ENCODE peak calls at places on chromosomes 3 and 15, in four cellular contexts. K is HFFc6, B is left ventricle myocardium inferior, S is mesothelial cell of epicardium. Q is an unnamed sample.

GRCh38 chr3:169923831-169924230 is 12.5 kb downstream of the SAMD7 start:
- DNase-seq in K (no peak), B (no peak), S (no peak), Q (no peak)

GRCh38 chr3:170330366-170330765 is 27.1 kb upstream of the SKIL start:
- DNase-seq in K (no peak), B (no peak), S (no peak), Q (peak; percentile 89)

GRCh38 chr3:4503050-4503449 is 9.9 kb downstream of the ITPR1 start:
- DNase-seq in K (no peak), B (no peak), S (no peak), Q (no peak)

GRCh38 chr3:160446522-160447056 is 3.0 kb downstream of the TRIM59 start:
- DNase-seq in K (no peak), B (no peak), S (no peak), Q (no peak)

GRCh38 chr3:63864008-63864871 is 573 bp downstream of the ATXN7 start:
- DNase-seq in K (no peak), B (peak; percentile 45), S (peak; percentile 44), Q (peak; percentile 39)

GRCh38 chr3:44870375-44871061 is 3.9 kb upstream of the TGM4 start:
- DNase-seq in K (no peak), B (no peak), S (no peak), Q (no peak)

GRCh38 chr15:51736646-51737537 is 563 bp downstream of the LYSMD2 start:
- DNase-seq in K (no peak), B (peak; percentile 53), S (no peak), Q (peak; percentile 56)

GRCh38 chr3:33008282-33008681 is 56.8 kb downstream of the CCR4 start:
- DNase-seq in K (no peak), B (no peak), S (no peak), Q (no peak)

GRCh38 chr15:57735406-57735805 is 28.9 kb downstream of the POLR2M start:
- DNase-seq in K (no peak), B (no peak), S (no peak), Q (no peak)

GRCh38 chr3:97981886-97982285 is 9.7 kb upstream of the RIOX2 start:
- DNase-seq in K (no peak), B (no peak), S (no peak), Q (no peak)

GRCh38 chr3:68089572-68089991 is 435.2 kb upstream of the SUCLG2 start:
- DNase-seq in K (no peak), B (no peak), S (no peak), Q (no peak)

GRCh38 chr3:157573281-157573680 is 70.1 kb upstream of the VEPH1 start:
- DNase-seq in K (peak; percentile 70), B (no peak), S (no peak), Q (peak; percentile 19)

GRCh38 chr3:64921666-64922065 is 233.9 kb upstream of the ADAMTS9 start:
- DNase-seq in K (no peak), B (no peak), S (no peak), Q (no peak)

GRCh38 chr3:34957707-34958106 is 681.6 kb upstream of the ARPP21 start:
- DNase-seq in K (no peak), B (no peak), S (no peak), Q (peak; percentile 58)

DNA sequence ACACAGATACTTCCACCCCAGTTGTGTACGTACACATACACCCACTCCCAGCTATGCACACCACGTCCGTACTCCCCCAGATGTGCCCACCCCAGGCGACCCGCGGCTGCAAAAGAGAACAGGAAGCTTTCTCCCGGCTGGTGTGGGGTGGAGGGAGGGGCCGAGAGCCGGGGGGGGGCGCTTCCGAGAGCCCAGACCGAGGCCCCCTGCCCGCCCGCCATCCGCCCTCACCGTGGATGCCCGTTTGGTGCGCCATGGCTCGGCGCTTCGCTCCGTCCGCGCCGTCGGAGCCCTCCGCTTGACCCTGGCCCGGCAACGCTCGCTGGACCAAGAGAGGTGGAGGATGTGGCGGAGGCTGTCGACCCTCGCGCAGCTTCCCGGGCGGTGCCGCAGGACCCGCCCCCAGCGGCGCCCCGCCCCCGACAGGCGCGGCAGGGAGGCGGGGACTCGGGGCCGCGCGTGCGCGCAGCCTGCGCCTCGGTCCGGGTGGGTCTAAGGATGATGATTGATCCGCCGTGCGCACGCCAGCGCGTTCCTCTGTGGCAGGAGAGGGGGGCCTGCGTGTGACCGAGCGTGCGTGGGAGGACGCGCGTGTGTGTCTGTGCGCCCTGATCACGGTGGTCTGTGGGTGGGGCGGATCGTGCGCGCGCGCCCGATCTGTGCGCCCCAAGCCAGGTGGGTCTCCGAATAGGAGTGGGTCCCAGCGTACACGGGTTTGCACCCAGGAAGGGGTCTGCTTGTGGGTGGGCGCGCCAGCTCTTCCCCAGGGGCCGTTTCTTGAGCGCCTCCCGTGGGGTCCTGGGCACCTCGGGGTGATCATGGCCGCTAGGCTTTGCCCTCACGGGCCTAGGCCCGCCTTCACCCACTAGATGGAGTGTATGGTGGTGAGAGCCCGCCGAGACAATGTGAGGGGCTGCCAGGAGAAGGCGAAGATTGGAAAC is at the start of gene TWF2:
- DNase-seq in K (peak; percentile 54), B (peak; percentile 80), S (peak; percentile 85), Q (peak; percentile 70)
- TF ChIP-seq CTCF in K (peak; percentile 58), B (peak; percentile 58), S (no peak), Q (no peak)

GRCh38 chr3:183253364-183253960 is 409 bp downstream of the B3GNT5 start:
- DNase-seq in K (no peak), B (peak; percentile 82), S (no peak), Q (peak; percentile 55)

GRCh38 chr3:183254816-183255730 is 2.0 kb downstream of the B3GNT5 start:
- DNase-seq in K (no peak), B (no peak), S (no peak), Q (peak; percentile 65)

GRCh38 chr3:183252108-183252782 is 808 bp upstream of the B3GNT5 start:
- DNase-seq in K (no peak), B (no peak), S (no peak), Q (no peak)

GRCh38 chr3:183252973-183253363 is at the start of gene B3GNT5:
- DNase-seq in K (no peak), B (peak; percentile 20), S (no peak), Q (peak; percentile 85)

GRCh38 chr3:183253961-183254815 is 1.1 kb downstream of the B3GNT5 start:
- DNase-seq in K (no peak), B (peak; percentile 45), S (peak; percentile 73), Q (peak; percentile 32)
- TF ChIP-seq CTCF in K (no peak), B (peak; percentile 33), S (no peak), Q (no peak)

GRCh38 chr3:94099311-94099710 is 36.5 kb downstream of the NSUN3 start:
- DNase-seq in K (no peak), B (no peak), S (no peak), Q (no peak)

GRCh38 chr3:94106268-94106667 is 43.4 kb downstream of the NSUN3 start:
- DNase-seq in K (no peak), B (no peak), S (no peak), Q (no peak)

GRCh38 chr3:94098487-94098886 is 35.6 kb downstream of the NSUN3 start:
- DNase-seq in K (no peak), B (no peak), S (no peak), Q (peak; percentile 22)

DNA sequence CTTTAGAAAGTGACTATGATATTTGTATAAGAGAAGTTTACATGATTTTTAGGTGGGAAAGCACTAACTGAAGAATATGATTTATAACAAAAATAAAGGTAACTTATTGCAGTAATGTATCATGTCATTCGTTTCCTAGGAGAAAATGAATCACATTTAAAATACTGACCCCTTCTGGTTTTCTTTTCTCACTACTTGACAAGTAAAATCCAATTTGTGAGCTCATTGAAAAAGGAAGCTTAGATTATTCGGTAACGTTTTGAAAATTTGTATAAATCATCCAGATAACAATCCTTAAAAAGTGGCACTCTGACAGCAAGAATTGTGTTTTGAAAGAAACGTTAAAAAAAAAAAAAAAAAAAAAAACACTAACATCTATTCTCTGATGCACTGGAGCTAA is 39.0 kb downstream of the NSUN3 start:
- DNase-seq in K (peak; percentile 36), B (no peak), S (no peak), Q (peak; percentile 18)
- TF ChIP-seq CTCF in K (peak; percentile 68), B (no peak), S (no peak), Q (no peak)

GRCh38 chr3:152937234-152937633 is 102.3 kb downstream of the P2RY1 start:
- DNase-seq in K (no peak), B (no peak), S (no peak), Q (no peak)
- TF ChIP-seq CTCF in K (no peak), B (peak; percentile 44), S (no peak), Q (no peak)

Q was measured in MCF 10A.